ENCODE peak calls at places on chromosomes 1 and 21, in ten cellular contexts. H, E, K, I, B, W, P, D, R and C are unnamed samples. For H3K36me3, the result is how much of the 10 kb centered on the place peaks cover.

GRCh38 chr1:23035823-23036452 is 16.7 kb downstream of the KDM1A start:
- DNase-seq in H (no peak), E (no peak), K (no peak), I (no peak), B (no peak), W (no peak), P (no peak), D (no peak), R (no peak), C (no peak)

GRCh38 chr1:243388276-243388675 is 132.4 kb downstream of the SDCCAG8 start:
- DNase-seq in H (no peak), E (no peak), K (no peak), I (no peak), B (no peak), W (no peak), P (no peak), D (no peak), R (no peak), C (no peak)

GRCh38 chr1:47572731-47573505 is 135.1 kb downstream of the FOXD2 start:
- DNase-seq in H (no peak), E (peak), K (no peak), I (peak), B (no peak), W (no peak), P (no peak), D (no peak), R (no peak), C (no peak)

GRCh38 chr21:34017127-34017961 is 56.0 kb upstream of the MRPS6 start:
- DNase-seq in H (no peak), E (peak), K (no peak), I (no peak), B (no peak), W (no peak), P (no peak), D (no peak), R (no peak), C (no peak)

GRCh38 chr1:224697888-224698450 is 81.9 kb downstream of the CNIH3 start:
- DNase-seq in H (no peak), E (no peak), K (no peak), I (no peak), B (no peak), W (no peak), P (no peak), D (no peak), R (no peak), C (no peak)

GRCh38 chr1:4648657-4649056 is 5.8 kb upstream of the AJAP1 start:
- DNase-seq in H (no peak), E (no peak), K (no peak), I (no peak), B (no peak), W (no peak), P (no peak), D (no peak), R (no peak), C (no peak)

GRCh38 chr1:109704173-109704572 is 7.9 kb upstream of the GSTM5 start:
- DNase-seq in H (no peak), E (no peak), K (no peak), I (no peak), B (no peak), W (no peak), P (no peak), D (no peak), R (no peak), C (no peak)

GRCh38 chr1:155000475-155000724 is 2.2 kb upstream of the ZBTB7B start:
- DNase-seq in H (peak), E (no peak), K (peak), I (no peak), B (no peak), W (peak), P (no peak), D (peak), R (no peak), C (no peak)

GRCh38 chr1:48851638-48852037 is 74.9 kb upstream of the BEND5 start:
- DNase-seq in H (no peak), E (peak), K (no peak), I (no peak), B (no peak), W (no peak), P (no peak), D (no peak), R (no peak), C (no peak)

GRCh38 chr1:34970220-34970735 is 14.9 kb downstream of the TMEM35B start:
- DNase-seq in H (no peak), E (peak), K (no peak), I (no peak), B (no peak), W (no peak), P (no peak), D (no peak), R (no peak), C (no peak)

GRCh38 chr1:63601061-63601460 is 7.8 kb downstream of the PGM1 start:
- DNase-seq in H (no peak), E (no peak), K (no peak), I (no peak), B (no peak), W (no peak), P (no peak), D (no peak), R (no peak), C (no peak)

GRCh38 chr1:201468501-201468843 is 516 bp downstream of the PHLDA3 start:
- DNase-seq in H (no peak), E (peak), K (no peak), I (peak), B (no peak), W (peak), P (peak), D (no peak), R (peak), C (no peak)

GRCh38 chr1:169484107-169484506 is 1.6 kb downstream of the SLC19A2 start:
- DNase-seq in H (no peak), E (no peak), K (no peak), I (no peak), B (no peak), W (no peak), P (no peak), D (no peak), R (no peak), C (no peak)
- TF ChIP-seq CTCF in H (no peak), E (no peak), K (no peak), I (no peak), B (no peak), W (no peak), P (no peak), D (no peak), R (no peak), C (no peak)

GRCh38 chr21:44989943-44990780 is 50.3 kb downstream of the SLX9 start:
- DNase-seq in H (no peak), E (no peak), K (no peak), I (peak), B (no peak), W (no peak), P (no peak), D (no peak), R (no peak), C (no peak)
- H3K36me3 ChIP-seq in H (under half), E (under half), K (under half), I (under half), B (under half), W (under half), P (under half), D (under half), R (under half), C (under half)

DNA sequence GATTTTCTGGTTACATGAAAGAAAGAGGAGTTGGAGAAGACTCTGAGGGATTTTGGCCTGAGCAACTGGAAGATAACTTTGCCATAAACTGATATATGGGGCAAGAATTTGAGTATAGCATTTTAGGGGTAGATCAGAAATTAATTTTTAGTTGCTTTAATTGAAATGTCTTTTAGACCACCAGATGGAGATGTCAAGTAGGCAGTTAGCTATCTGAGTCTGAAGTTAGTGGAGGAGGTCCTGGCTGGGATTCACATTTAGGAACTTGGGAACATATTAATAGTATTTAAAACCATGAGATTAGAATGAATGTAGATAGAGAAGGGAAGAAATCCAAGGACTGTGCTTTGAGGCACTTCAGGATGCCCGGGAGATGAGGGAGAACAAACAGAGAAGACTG is 32.6 kb downstream of the SLC44A3 start:
- DNase-seq in H (no peak), E (no peak), K (no peak), I (no peak), B (no peak), W (no peak), P (no peak), D (no peak), R (no peak), C (no peak)
- TF ChIP-seq CTCF in H (peak), E (peak), K (peak), I (no peak), B (no peak), W (no peak), P (no peak), D (no peak), R (peak), C (no peak)

GRCh38 chr1:26759531-26759930 is 28.2 kb upstream of the PIGV start:
- DNase-seq in H (no peak), E (no peak), K (no peak), I (no peak), B (no peak), W (no peak), P (no peak), D (no peak), R (no peak), C (no peak)

GRCh38 chr1:26758358-26758757 is 29.4 kb upstream of the PIGV start:
- DNase-seq in H (no peak), E (no peak), K (no peak), I (no peak), B (no peak), W (no peak), P (no peak), D (no peak), R (no peak), C (no peak)

DNA sequence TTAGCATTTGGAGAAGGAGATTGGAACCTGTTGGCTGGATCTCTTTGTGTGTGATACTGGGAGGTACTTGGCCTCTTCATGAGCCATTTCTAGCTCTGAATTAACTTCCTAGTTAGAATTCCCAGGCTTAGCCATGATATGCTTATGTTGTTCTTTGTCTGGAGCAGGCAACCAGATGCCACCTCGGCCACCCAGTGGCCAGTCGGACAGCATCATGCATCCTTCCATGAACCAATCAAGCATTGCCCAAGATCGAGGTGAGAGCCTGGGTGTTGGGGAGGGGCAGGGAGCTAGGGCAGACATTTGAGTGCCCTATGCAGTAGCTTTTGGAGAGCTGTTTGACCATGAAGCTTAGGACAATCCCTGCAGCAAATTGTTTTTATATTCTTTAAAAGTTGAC is 26.5 kb upstream of the PIGV start:
- DNase-seq in H (no peak), E (no peak), K (no peak), I (no peak), B (no peak), W (no peak), P (no peak), D (no peak), R (no peak), C (no peak)
- H3K36me3 ChIP-seq in H (under half), E (under half), K (under half), I (under half), B (under half), W (half or more), P (half or more), D (under half), R (half or more), C (under half)

GRCh38 chr1:203083463-203083921 is 2.3 kb downstream of the MYOG start:
- DNase-seq in H (no peak), E (no peak), K (no peak), I (no peak), B (no peak), W (peak), P (no peak), D (no peak), R (no peak), C (no peak)
- TF ChIP-seq CTCF in H (no peak), E (no peak), K (no peak), I (no peak), B (no peak), W (no peak), P (no peak), D (no peak), R (no peak), C (no peak)

GRCh38 chr1:26119892-26120608 is 8.4 kb downstream of the PDIK1L start:
- DNase-seq in H (no peak), E (no peak), K (no peak), I (no peak), B (no peak), W (no peak), P (no peak), D (no peak), R (no peak), C (no peak)
- H3K36me3 ChIP-seq in H (under half), E (under half), K (under half), I (under half), B (under half), W (half or more), P (under half), D (under half), R (half or more), C (under half)

DNA sequence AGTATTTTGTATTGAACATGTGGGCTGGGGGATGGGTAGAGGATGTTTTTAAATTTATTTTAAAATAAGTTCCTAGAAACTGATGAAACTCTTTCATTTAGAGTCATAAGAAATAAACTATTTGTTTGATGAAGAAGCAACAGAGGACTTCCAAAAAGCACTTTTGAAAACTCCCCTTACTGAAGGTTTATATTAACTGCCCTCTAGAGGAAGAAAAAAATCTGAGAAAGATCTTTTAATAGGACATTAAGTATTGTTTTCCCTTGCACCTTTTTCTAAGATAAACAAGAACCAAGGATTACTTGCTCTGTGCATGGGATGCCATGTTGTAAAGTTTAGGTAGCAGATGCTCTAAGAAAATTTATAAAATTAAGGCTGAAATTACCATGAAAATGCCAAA is 14.1 kb downstream of the DISP1 start:
- DNase-seq in H (no peak), E (no peak), K (no peak), I (no peak), B (no peak), W (no peak), P (no peak), D (no peak), R (no peak), C (no peak)
- TF ChIP-seq CTCF in H (no peak), E (no peak), K (no peak), I (no peak), B (no peak), W (no peak), P (no peak), D (no peak), R (no peak), C (peak)